ENCODE peak calls at places on chromosomes 5 and 9, in four cellular contexts. G is IMR-90, A is SK-N-SH, Y is HepG2. I is an unnamed sample.

GRCh38 chr5:6702633-6703032 is 10.6 kb upstream of the TENT4A start:
- DNase-seq in G (no peak), A (no peak), Y (no peak), I (no peak)

GRCh38 chr9:22136446-22137140 is 127.5 kb upstream of the CDKN2B start:
- DNase-seq in G (peak), A (no peak), Y (no peak), I (no peak)

GRCh38 chr5:167770461-167770860 is 521.0 kb upstream of the WWC1 start:
- DNase-seq in G (peak), A (no peak), Y (no peak), I (no peak)

GRCh38 chr9:38681747-38682227 is 38.1 kb downstream of the FAM240B start:
- DNase-seq in G (peak), A (no peak), Y (no peak), I (no peak)

GRCh38 chr5:67875637-67876036 is 339.9 kb upstream of the PIK3R1 start:
- DNase-seq in G (no peak), A (no peak), Y (no peak), I (no peak)

GRCh38 chr5:169778622-169779596 is 141.8 kb downstream of the DOCK2 start:
- DNase-seq in G (no peak), A (no peak), Y (no peak), I (peak)

GRCh38 chr5:174692982-174693422 is 31.4 kb upstream of the MSX2 start:
- DNase-seq in G (no peak), A (peak), Y (no peak), I (no peak)

GRCh38 chr9:134961331-134962064 is 43.8 kb upstream of the FCN1 start:
- DNase-seq in G (no peak), A (no peak), Y (no peak), I (no peak)

GRCh38 chr9:4762889-4763521 is 22.0 kb upstream of the AK3 start:
- DNase-seq in G (no peak), A (peak), Y (no peak), I (no peak)

GRCh38 chr5:79886940-79887339 is 104.1 kb downstream of the MTX3 start:
- DNase-seq in G (no peak), A (no peak), Y (no peak), I (peak)
- H2AFZ ChIP-seq in G (no peak), A (no peak), Y (no peak), I (no peak)

DNA sequence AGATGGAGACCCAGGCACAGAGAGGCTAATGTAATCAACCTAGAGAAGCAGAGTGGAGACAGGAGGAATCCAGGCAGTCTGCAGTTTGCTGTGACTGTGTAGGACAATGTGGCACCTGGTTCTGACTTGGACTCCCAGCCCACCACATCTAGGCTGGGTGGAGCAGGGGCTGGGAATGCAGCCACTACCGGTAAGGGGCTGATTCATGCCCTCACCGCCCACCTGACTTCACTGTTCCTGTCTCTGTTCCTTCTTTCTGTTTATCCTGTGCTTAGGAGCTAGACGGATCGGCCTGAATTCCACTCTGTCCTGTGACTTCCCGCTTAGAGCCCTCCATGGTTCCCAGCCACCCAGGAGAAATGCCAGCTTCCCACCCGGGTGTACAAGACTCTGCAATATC is 2.6 kb downstream of the PDLIM4 start:
- DNase-seq in G (peak), A (peak), Y (no peak), I (no peak)
- TF ChIP-seq RAD21 in G (no peak), A (no peak), Y (no peak), I (no peak)

GRCh38 chr9:85243921-85244320 is 497.8 kb downstream of the AGTPBP1 start:
- DNase-seq in G (no peak), A (no peak), Y (no peak), I (no peak)
- H2AFZ ChIP-seq in G (no peak), A (no peak), Y (no peak), I (no peak)

GRCh38 chr5:149863830-149864229 is 80.8 kb downstream of the PDE6A start:
- DNase-seq in G (no peak), A (no peak), Y (no peak), I (no peak)

GRCh38 chr5:149857499-149857898 is 87.1 kb downstream of the PDE6A start:
- DNase-seq in G (no peak), A (peak), Y (no peak), I (no peak)

GRCh38 chr5:149865746-149866145 is 78.8 kb downstream of the PDE6A start:
- DNase-seq in G (no peak), A (no peak), Y (no peak), I (no peak)

GRCh38 chr5:149863176-149863575 is 81.4 kb downstream of the PDE6A start:
- DNase-seq in G (no peak), A (no peak), Y (no peak), I (no peak)

GRCh38 chr5:149860801-149861322 is 83.7 kb downstream of the PDE6A start:
- DNase-seq in G (no peak), A (no peak), Y (no peak), I (peak)
- TF ChIP-seq RAD21 in G (no peak), A (no peak), Y (no peak), I (no peak)